ENCODE peak calls at places on chromosome 1, in eight cellular contexts. L is fibroblast of mammary gland; U is SK-N-SH; F is CD8-positive, alpha-beta T cell; H is transverse colon; O is aorta; X is adipocyte; Q is brain microvascular endothelial cell. E is an unnamed sample.

GRCh38 chr1:204319462-204319861 is 40.3 kb downstream of the PLEKHA6 start:
- DNase-seq in L (peak; percentile 90), U (no peak), F (no peak), H (peak; percentile 43), O (no peak), X (peak; percentile 89), Q (peak; percentile 56), E (peak; percentile 72)

GRCh38 chr1:192555399-192555798 is 20.2 kb upstream of the RGS1 start:
- DNase-seq in L (peak; percentile 19), U (no peak), F (no peak), H (no peak), O (no peak), X (no peak), Q (no peak), E (no peak)

GRCh38 chr1:93676424-93676823 is 5.2 kb downstream of the BCAR3 start:
- DNase-seq in L (peak; percentile 31), U (no peak), F (no peak), H (no peak), O (no peak), X (no peak), Q (no peak), E (no peak)

GRCh38 chr1:88216441-88216840 is 467.6 kb upstream of the PKN2 start:
- DNase-seq in L (no peak), U (no peak), F (no peak), H (no peak), O (no peak), X (no peak), Q (no peak), E (no peak)

GRCh38 chr1:156813298-156813697 is 3.4 kb downstream of the SH2D2A start:
- DNase-seq in L (no peak), U (no peak), F (no peak), H (no peak), O (no peak), X (no peak), Q (no peak), E (no peak)

GRCh38 chr1:6037338-6037762 is 8.3 kb upstream of the KCNAB2 start:
- DNase-seq in L (peak; percentile 80), U (peak; percentile 57), F (no peak), H (no peak), O (no peak), X (peak; percentile 37), Q (peak; percentile 87), E (peak; percentile 49)

GRCh38 chr1:44619261-44619900 is 54.9 kb downstream of the TMEM53 start:
- DNase-seq in L (peak; percentile 93), U (no peak), F (no peak), H (no peak), O (no peak), X (peak; percentile 87), Q (no peak), E (no peak)

GRCh38 chr1:118300808-118301207 is 115.8 kb upstream of the SPAG17 start:
- DNase-seq in L (no peak), U (no peak), F (no peak), H (no peak), O (no peak), X (no peak), Q (no peak), E (no peak)

GRCh38 chr1:23600283-23600682 is 41.0 kb upstream of the ID3 start:
- DNase-seq in L (no peak), U (no peak), F (no peak), H (no peak), O (no peak), X (no peak), Q (no peak), E (no peak)

GRCh38 chr1:35980090-35980489 is 49.2 kb downstream of the AGO3 start:
- DNase-seq in L (no peak), U (no peak), F (no peak), H (no peak), O (no peak), X (no peak), Q (no peak), E (no peak)

GRCh38 chr1:59593798-59594790 is 220.7 kb upstream of the HOOK1 start:
- DNase-seq in L (no peak), U (no peak), F (no peak), H (no peak), O (no peak), X (no peak), Q (no peak), E (no peak)

GRCh38 chr1:47434051-47434842 is 3.6 kb upstream of the FOXD2 start:
- DNase-seq in L (peak; percentile 71), U (peak; percentile 58), F (no peak), H (peak; percentile 56), O (peak; percentile 79), X (no peak), Q (peak; percentile 25), E (no peak)

GRCh38 chr1:166956057-166956850 is 19.1 kb downstream of the ILDR2 start:
- DNase-seq in L (no peak), U (no peak), F (no peak), H (no peak), O (no peak), X (no peak), Q (no peak), E (no peak)

GRCh38 chr1:26578167-26578566 is 48.6 kb downstream of the RPS6KA1 start:
- DNase-seq in L (no peak), U (no peak), F (no peak), H (no peak), O (peak; percentile 4), X (no peak), Q (no peak), E (no peak)

GRCh38 chr1:152188673-152189591 is 29.9 kb upstream of the RPTN start:
- DNase-seq in L (peak; percentile 72), U (peak; percentile 38), F (peak; percentile 62), H (peak; percentile 79), O (peak; percentile 79), X (peak; percentile 46), Q (peak; percentile 40), E (no peak)

GRCh38 chr1:93798301-93798700 is 80.7 kb downstream of the DNTTIP2 start:
- DNase-seq in L (peak; percentile 85), U (no peak), F (no peak), H (no peak), O (no peak), X (peak; percentile 74), Q (peak; percentile 77), E (peak; percentile 83)

GRCh38 chr1:68111804-68112436 is 61.5 kb upstream of the DIRAS3 start:
- DNase-seq in L (peak; percentile 94), U (peak; percentile 44), F (no peak), H (peak; percentile 64), O (peak; percentile 70), X (peak; percentile 92), Q (peak; percentile 90), E (peak; percentile 75)

GRCh38 chr1:164768045-164768402 is 209.0 kb downstream of the PBX1 start:
- DNase-seq in L (no peak), U (no peak), F (no peak), H (no peak), O (no peak), X (peak; percentile 52), Q (no peak), E (no peak)

GRCh38 chr1:18738126-18738525 is 107.5 kb downstream of the PAX7 start:
- DNase-seq in L (no peak), U (no peak), F (no peak), H (no peak), O (peak; percentile 9), X (no peak), Q (no peak), E (no peak)

GRCh38 chr1:68116643-68117235 is 66.3 kb upstream of the DIRAS3 start:
- DNase-seq in L (peak; percentile 50), U (peak; percentile 44), F (peak; percentile 27), H (peak; percentile 52), O (no peak), X (peak; percentile 81), Q (peak; percentile 35), E (no peak)

GRCh38 chr1:150085406-150085805 is 17.8 kb downstream of the VPS45 start:
- DNase-seq in L (no peak), U (no peak), F (no peak), H (no peak), O (no peak), X (no peak), Q (no peak), E (no peak)

GRCh38 chr1:161071886-161072371 is 2.2 kb upstream of the ARHGAP30 start:
- DNase-seq in L (peak; percentile 66), U (peak; percentile 76), F (peak; percentile 25), H (peak; percentile 65), O (peak; percentile 72), X (peak; percentile 29), Q (peak; percentile 32), E (no peak)

GRCh38 chr1:75062111-75062510 is 72.1 kb upstream of the LHX8 start:
- DNase-seq in L (no peak), U (no peak), F (no peak), H (no peak), O (no peak), X (no peak), Q (no peak), E (no peak)

GRCh38 chr1:226625832-226626576 is 77.4 kb downstream of the STUM start:
- DNase-seq in L (no peak), U (no peak), F (no peak), H (peak; percentile 2), O (peak; percentile 38), X (no peak), Q (no peak), E (no peak)
- H3K4me3 ChIP-seq in L (no peak overlapping the region), U (no peak overlapping the region), F (peak overlapping the region; percentile 14), H (no peak overlapping the region), O (no peak overlapping the region), X (no peak overlapping the region), Q (no peak overlapping the region), E (no peak overlapping the region)

DNA sequence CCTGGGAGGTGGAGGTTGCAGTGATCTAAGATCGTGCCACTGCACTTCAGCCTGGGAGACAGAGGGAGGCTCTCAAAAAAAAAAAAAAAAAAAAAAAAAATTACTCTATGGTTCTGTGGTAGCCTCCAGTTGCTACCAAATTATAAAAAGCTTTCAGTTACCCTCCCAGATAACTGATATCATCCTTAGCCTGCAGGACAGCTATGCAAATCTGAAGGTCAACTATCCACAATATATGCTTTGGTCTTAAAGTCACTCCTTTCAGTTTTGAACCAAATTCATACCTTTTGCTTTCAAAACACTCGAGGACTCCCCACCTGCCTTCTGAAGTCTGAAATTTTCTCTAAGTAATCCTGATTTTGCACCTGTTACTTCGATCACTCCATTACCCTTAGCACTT is 3.1 kb downstream of the MIXL1 start:
- DNase-seq in L (no peak), U (no peak), F (no peak), H (no peak), O (no peak), X (no peak), Q (no peak), E (no peak)
- H3K4me3 ChIP-seq in L (no peak overlapping the region), U (no peak overlapping the region), F (no peak overlapping the region), H (no peak overlapping the region), O (no peak overlapping the region), X (no peak overlapping the region), Q (no peak overlapping the region), E (no peak overlapping the region)

GRCh38 chr1:94927405-94928175 is 680 bp upstream of the CNN3 start:
- DNase-seq in L (peak; percentile 61), U (peak; percentile 26), F (no peak), H (peak; percentile 63), O (no peak), X (peak; percentile 65), Q (peak; percentile 51), E (no peak)
- H3K4me3 ChIP-seq in L (peak overlapping the region; percentile 60), U (peak overlapping the region; percentile 96), F (peak overlapping the region; percentile 62), H (peak overlapping the region; percentile 89), O (peak overlapping the region; percentile 77), X (peak overlapping the region; percentile 86), Q (peak overlapping the region; percentile 86), E (peak overlapping the region; percentile 41)

DNA sequence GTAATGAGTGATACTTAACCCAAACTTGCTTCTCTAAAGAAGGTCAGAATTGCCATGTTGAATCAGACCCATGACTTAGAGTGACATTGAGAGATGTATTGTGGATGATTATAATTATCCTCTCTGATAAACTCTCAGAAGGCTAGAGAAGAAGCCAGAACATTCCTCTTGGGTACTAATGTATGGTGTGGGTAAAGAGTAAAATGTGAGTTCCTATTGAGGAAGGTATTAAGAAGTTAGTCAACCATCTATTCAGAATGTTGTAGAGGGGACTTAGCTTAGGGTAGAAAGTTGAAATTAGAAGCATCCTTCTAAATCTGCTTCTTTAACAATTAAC is 7.3 kb downstream of the GMEB1 start:
- DNase-seq in L (no peak), U (no peak), F (no peak), H (no peak), O (no peak), X (no peak), Q (no peak), E (no peak)
- H3K4me3 ChIP-seq in L (no peak overlapping the region), U (no peak overlapping the region), F (no peak overlapping the region), H (no peak overlapping the region), O (no peak overlapping the region), X (peak overlapping the region; percentile 13), Q (no peak overlapping the region), E (no peak overlapping the region)

E was measured in AG09309.